ENCODE peak calls at places on chromosome 6, in eight cellular contexts. One of them, this sample, is unnamed.

GRCh38 chr6:128098000-128098581 is 197.2 kb upstream of the THEMIS start:
- DNase-seq in DMS 273 treated with DMSO at 0.1 percent for 48 hours: no peak
- DNase-seq in endodermal cell: no peak
- DNase-seq in PC-9: no peak
- DNase-seq in glomerular endothelial cell: no peak
- DNase-seq in HEK293T: no peak
- DNase-seq in OCI-LY7: no peak
- DNase-seq in amniotic stem cell: no peak
- DNase-seq in this sample: no peak

GRCh38 chr6:168196385-168196860 is 117.4 kb upstream of the FRMD1 start:
- DNase-seq in OCI-LY7: no peak
- DNase-seq in glomerular endothelial cell: no peak
- DNase-seq in endodermal cell: peak
- DNase-seq in amniotic stem cell: no peak
- DNase-seq in DMS 273 treated with DMSO at 0.1 percent for 48 hours: no peak
- DNase-seq in HEK293T: no peak
- DNase-seq in PC-9: no peak
- DNase-seq in this sample: no peak

GRCh38 chr6:44943541-44943940 is 384.6 kb upstream of the RUNX2 start:
- DNase-seq in OCI-LY7: no peak
- DNase-seq in PC-9: no peak
- DNase-seq in HEK293T: no peak
- DNase-seq in DMS 273 treated with DMSO at 0.1 percent for 48 hours: no peak
- DNase-seq in glomerular endothelial cell: no peak
- DNase-seq in amniotic stem cell: no peak
- DNase-seq in endodermal cell: no peak
- DNase-seq in this sample: no peak

GRCh38 chr6:79750806-79751205 is 119.7 kb downstream of the SH3BGRL2 start:
- DNase-seq in HEK293T: no peak
- DNase-seq in DMS 273 treated with DMSO at 0.1 percent for 48 hours: no peak
- DNase-seq in OCI-LY7: no peak
- DNase-seq in endodermal cell: no peak
- DNase-seq in PC-9: no peak
- DNase-seq in glomerular endothelial cell: no peak
- DNase-seq in amniotic stem cell: no peak
- DNase-seq in this sample: no peak

GRCh38 chr6:11423072-11423471 is 114.5 kb upstream of the TMEM170B start:
- DNase-seq in endodermal cell: no peak
- DNase-seq in amniotic stem cell: no peak
- DNase-seq in DMS 273 treated with DMSO at 0.1 percent for 48 hours: no peak
- DNase-seq in OCI-LY7: no peak
- DNase-seq in glomerular endothelial cell: no peak
- DNase-seq in PC-9: no peak
- DNase-seq in HEK293T: no peak
- DNase-seq in this sample: no peak

GRCh38 chr6:168563656-168564055 is 122.7 kb downstream of the SMOC2 start:
- DNase-seq in glomerular endothelial cell: no peak
- DNase-seq in HEK293T: no peak
- DNase-seq in OCI-LY7: no peak
- DNase-seq in PC-9: no peak
- DNase-seq in DMS 273 treated with DMSO at 0.1 percent for 48 hours: no peak
- DNase-seq in endodermal cell: peak
- DNase-seq in amniotic stem cell: no peak
- DNase-seq in this sample: peak

GRCh38 chr6:166204852-166205650 is 37.4 kb upstream of the TBXT start:
- DNase-seq in HEK293T: peak
- DNase-seq in PC-9: no peak
- DNase-seq in amniotic stem cell: no peak
- DNase-seq in DMS 273 treated with DMSO at 0.1 percent for 48 hours: no peak
- DNase-seq in endodermal cell: peak
- DNase-seq in glomerular endothelial cell: no peak
- DNase-seq in OCI-LY7: peak
- DNase-seq in this sample: peak

GRCh38 chr6:165308926-165309731 is at the start of gene C6orf118:
- DNase-seq in amniotic stem cell: no peak
- DNase-seq in OCI-LY7: no peak
- DNase-seq in HEK293T: peak
- DNase-seq in DMS 273 treated with DMSO at 0.1 percent for 48 hours: peak
- DNase-seq in endodermal cell: peak
- DNase-seq in PC-9: no peak
- DNase-seq in glomerular endothelial cell: peak
- DNase-seq in this sample: peak

GRCh38 chr6:36130672-36131516 is 581 bp downstream of the MAPK13 start:
- DNase-seq in OCI-LY7: no peak
- DNase-seq in amniotic stem cell: no peak
- DNase-seq in glomerular endothelial cell: no peak
- DNase-seq in DMS 273 treated with DMSO at 0.1 percent for 48 hours: no peak
- DNase-seq in endodermal cell: peak
- DNase-seq in PC-9: peak
- DNase-seq in HEK293T: no peak
- DNase-seq in this sample: no peak

GRCh38 chr6:125528614-125529013 is 220.8 kb upstream of the HEY2 start:
- DNase-seq in OCI-LY7: no peak
- DNase-seq in DMS 273 treated with DMSO at 0.1 percent for 48 hours: no peak
- DNase-seq in glomerular endothelial cell: no peak
- DNase-seq in HEK293T: no peak
- DNase-seq in PC-9: no peak
- DNase-seq in amniotic stem cell: no peak
- DNase-seq in endodermal cell: peak
- DNase-seq in this sample: peak

GRCh38 chr6:12010635-12011275 is 1.4 kb upstream of the HIVEP1 start:
- DNase-seq in HEK293T: peak
- DNase-seq in glomerular endothelial cell: no peak
- DNase-seq in amniotic stem cell: no peak
- DNase-seq in OCI-LY7: peak
- DNase-seq in DMS 273 treated with DMSO at 0.1 percent for 48 hours: peak
- DNase-seq in endodermal cell: peak
- DNase-seq in PC-9: no peak
- DNase-seq in this sample: peak

GRCh38 chr6:5151955-5152401 is 66.8 kb downstream of the PPP1R3G start:
- DNase-seq in DMS 273 treated with DMSO at 0.1 percent for 48 hours: no peak
- DNase-seq in OCI-LY7: no peak
- DNase-seq in endodermal cell: no peak
- DNase-seq in HEK293T: no peak
- DNase-seq in amniotic stem cell: peak
- DNase-seq in PC-9: no peak
- DNase-seq in glomerular endothelial cell: no peak
- DNase-seq in this sample: no peak

This sample was measured in ELF-1.